ENCODE peak calls at places on chromosomes 7 and 10, in ten cellular contexts. W, H, T, Q, X, C, D, S, G and P are unnamed samples.

GRCh38 chr10:81662837-81663236 is 212.2 kb upstream of the NRG3 start:
- DNase-seq in W (no peak), H (no peak), T (no peak), Q (no peak), X (no peak), C (no peak), D (no peak), S (no peak), G (no peak), P (no peak)

GRCh38 chr10:106795619-106796018 is 368.9 kb downstream of the SORCS1 start:
- DNase-seq in W (no peak), H (peak; percentile 54), T (peak; percentile 60), Q (no peak), X (peak; percentile 65), C (peak; percentile 18), D (peak; percentile 26), S (peak; percentile 35), G (peak; percentile 4), P (peak; percentile 74)

GRCh38 chr10:90967865-90968264 is 47.0 kb upstream of the ANKRD1 start:
- DNase-seq in W (no peak), H (no peak), T (no peak), Q (no peak), X (no peak), C (no peak), D (no peak), S (no peak), G (no peak), P (no peak)

GRCh38 chr7:71682841-71683341 is 550.9 kb downstream of the GALNT17 start:
- DNase-seq in W (no peak), H (no peak), T (peak; percentile 58), Q (no peak), X (peak; percentile 40), C (no peak), D (no peak), S (no peak), G (no peak), P (peak; percentile 26)

GRCh38 chr10:52900564-52900963 is 128.0 kb upstream of the MBL2 start:
- DNase-seq in W (no peak), H (no peak), T (no peak), Q (no peak), X (no peak), C (no peak), D (no peak), S (no peak), G (no peak), P (no peak)

GRCh38 chr7:323410-323809 is 33.4 kb downstream of the FOXL3 start:
- DNase-seq in W (no peak), H (no peak), T (no peak), Q (no peak), X (no peak), C (no peak), D (no peak), S (no peak), G (no peak), P (no peak)

GRCh38 chr10:78756604-78757442 is 311.9 kb upstream of the ZMIZ1 start:
- DNase-seq in W (peak; percentile 41), H (peak; percentile 76), T (peak; percentile 95), Q (peak; percentile 92), X (peak; percentile 52), C (peak; percentile 73), D (peak; percentile 49), S (peak; percentile 52), G (peak; percentile 80), P (peak; percentile 43)

GRCh38 chr7:100171087-100171681 is 2.8 kb upstream of the GAL3ST4 start:
- DNase-seq in W (no peak), H (no peak), T (no peak), Q (no peak), X (no peak), C (no peak), D (no peak), S (no peak), G (no peak), P (peak; percentile 33)

GRCh38 chr10:102863660-102864059 is 5.6 kb upstream of the AS3MT start:
- DNase-seq in W (no peak), H (no peak), T (peak; percentile 77), Q (no peak), X (no peak), C (no peak), D (no peak), S (no peak), G (no peak), P (no peak)

GRCh38 chr10:102865620-102866019 is 3.6 kb upstream of the AS3MT start:
- DNase-seq in W (no peak), H (no peak), T (no peak), Q (no peak), X (no peak), C (no peak), D (no peak), S (no peak), G (no peak), P (no peak)

GRCh38 chr10:102868976-102869289 is 337 bp upstream of the AS3MT start:
- DNase-seq in W (no peak), H (no peak), T (no peak), Q (no peak), X (no peak), C (no peak), D (no peak), S (no peak), G (no peak), P (no peak)

GRCh38 chr10:102870221-102870620 is 951 bp downstream of the AS3MT start:
- DNase-seq in W (no peak), H (no peak), T (no peak), Q (no peak), X (no peak), C (no peak), D (no peak), S (no peak), G (no peak), P (no peak)

GRCh38 chr10:102869290-102870198 is at the start of gene AS3MT:
- DNase-seq in W (no peak), H (peak; percentile 58), T (peak; percentile 72), Q (no peak), X (peak; percentile 48), C (peak; percentile 19), D (peak; percentile 57), S (peak; percentile 53), G (peak; percentile 23), P (peak; percentile 64)
- TF ChIP-seq POLR2A in W (no peak), H (no peak), T (peak; percentile 27), Q (no peak), X (no peak), C (no peak), D (no peak), S (peak; percentile 50), G (no peak), P (no peak)

GRCh38 chr10:71729023-71729649 is 9.6 kb upstream of the C10orf105 start:
- DNase-seq in W (peak; percentile 57), H (no peak), T (no peak), Q (peak; percentile 81), X (peak; percentile 76), C (peak; percentile 66), D (no peak), S (peak; percentile 47), G (peak; percentile 67), P (no peak)

GRCh38 chr10:71726673-71727428 is 7.3 kb upstream of the C10orf105 start:
- DNase-seq in W (no peak), H (no peak), T (no peak), Q (no peak), X (peak; percentile 42), C (no peak), D (no peak), S (no peak), G (no peak), P (no peak)

GRCh38 chr10:71725998-71726672 is 6.6 kb upstream of the C10orf105 start:
- DNase-seq in W (no peak), H (no peak), T (no peak), Q (no peak), X (no peak), C (no peak), D (no peak), S (no peak), G (peak; percentile 55), P (no peak)

GRCh38 chr10:71728218-71728737 is 8.7 kb upstream of the C10orf105 start:
- DNase-seq in W (no peak), H (no peak), T (no peak), Q (peak; percentile 60), X (no peak), C (no peak), D (no peak), S (no peak), G (no peak), P (no peak)

DNA sequence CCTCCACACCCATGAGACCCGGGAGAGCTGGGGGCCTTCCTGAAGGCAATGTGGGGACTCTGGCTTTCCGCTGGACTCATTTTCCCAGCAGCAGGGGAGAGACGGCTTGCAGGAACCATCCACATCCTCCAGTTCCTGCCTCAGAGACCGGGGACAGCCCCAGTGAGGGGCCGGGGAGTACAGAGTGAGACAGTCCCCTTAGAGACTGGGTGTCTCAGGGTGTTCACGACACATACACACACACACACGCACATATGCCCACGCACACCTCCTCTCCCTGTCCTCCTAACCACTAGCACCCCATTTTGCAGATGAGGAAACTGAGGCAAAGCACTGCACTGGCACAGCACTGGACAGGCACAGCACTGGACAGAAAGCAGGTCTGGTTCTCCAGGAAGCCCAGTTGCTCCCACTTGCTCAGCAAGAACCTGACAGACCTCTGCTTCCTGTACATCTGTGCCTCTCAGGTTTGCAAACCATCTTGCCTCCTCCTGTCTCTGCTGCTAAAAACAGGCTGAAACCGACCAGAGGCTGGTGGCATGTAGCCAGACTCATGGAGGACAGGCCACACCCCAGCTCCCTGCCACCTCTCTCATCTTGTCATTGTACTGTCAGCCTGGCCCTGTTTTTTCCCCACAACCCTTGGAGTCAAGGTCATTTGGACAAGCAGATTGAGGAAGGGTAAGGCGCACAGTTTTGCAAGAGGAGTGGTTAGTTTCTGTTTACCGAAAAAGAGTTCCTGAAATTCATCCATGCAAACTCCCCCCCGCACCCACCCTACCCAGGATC is 8.0 kb upstream of the C10orf105 start:
- DNase-seq in W (peak; percentile 70), H (peak; percentile 68), T (peak; percentile 87), Q (peak; percentile 83), X (peak; percentile 94), C (peak; percentile 73), D (peak; percentile 84), S (peak; percentile 53), G (peak; percentile 42), P (peak; percentile 60)
- H3K27ac ChIP-seq in W (peak overlapping the region; percentile 92), H (peak overlapping the region; percentile 82), T (no peak overlapping the region), Q (peak overlapping the region; percentile 56), X (peak overlapping the region; percentile 96), C (peak overlapping the region; percentile 76), D (peak overlapping the region; percentile 85), S (peak overlapping the region; percentile 63), G (peak overlapping the region; percentile 79), P (peak overlapping the region; percentile 36)

GRCh38 chr10:31929260-31929985 is 792 bp upstream of the ARHGAP12 start:
- DNase-seq in W (peak; percentile 75), H (peak; percentile 47), T (peak; percentile 81), Q (peak; percentile 82), X (peak; percentile 68), C (peak; percentile 57), D (peak; percentile 58), S (peak; percentile 80), G (peak; percentile 64), P (peak; percentile 69)
- TF ChIP-seq POLR2A in W (no peak), H (no peak), T (no peak), Q (no peak), X (no peak), C (no peak), D (no peak), S (no peak), G (peak; percentile 48), P (no peak)

DNA sequence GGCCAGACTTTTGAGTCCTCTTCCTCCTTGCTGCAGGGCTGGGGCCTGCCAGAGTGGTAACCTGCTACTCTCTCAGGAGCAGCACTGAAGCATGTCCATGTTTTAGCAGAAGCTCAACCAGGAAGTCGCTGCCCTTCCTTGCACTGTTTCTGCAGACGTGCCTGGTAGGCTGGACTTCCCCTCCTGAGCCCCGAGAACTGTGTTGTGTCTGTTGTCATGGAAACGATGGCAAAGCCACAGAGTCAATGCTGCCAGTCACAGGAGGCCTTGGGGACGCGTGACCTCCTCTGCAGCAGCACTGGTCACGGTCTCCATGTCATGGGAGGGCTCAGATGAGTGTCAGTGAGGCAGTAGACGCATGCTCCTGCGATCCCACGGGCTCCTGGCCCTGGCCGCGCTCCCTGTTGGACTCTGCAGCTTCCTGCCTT is 145.5 kb downstream of the FANK1 start:
- DNase-seq in W (peak; percentile 41), H (peak; percentile 40), T (peak; percentile 98), Q (peak; percentile 87), X (peak; percentile 95), C (peak; percentile 91), D (no peak), S (peak; percentile 80), G (peak; percentile 80), P (peak; percentile 72)
- H3K27ac ChIP-seq in W (no peak overlapping the region), H (no peak overlapping the region), T (peak overlapping the region; percentile 32), Q (no peak overlapping the region), X (peak overlapping the region; percentile 41), C (peak overlapping the region; percentile 32), D (no peak overlapping the region), S (peak overlapping the region; percentile 69), G (peak overlapping the region; percentile 54), P (no peak overlapping the region)